ENCODE peak calls at places on chromosomes 6 and 20, in six cellular contexts. S, H, Z, P, L and Q are unnamed samples.

GRCh38 chr6:164826831-164827468 is 482.5 kb downstream of the C6orf118 start:
- DNase-seq in H (no peak), S (no peak), P (no peak), Z (no peak), L (no peak), Q (no peak)

GRCh38 chr6:56902551-56903464 is 52.1 kb upstream of the BEND6 start:
- DNase-seq in S (peak), L (no peak), P (no peak), Z (peak), H (no peak), Q (no peak)

GRCh38 chr20:51318058-51318960 is 224.2 kb downstream of the NFATC2 start:
- DNase-seq in S (peak), H (peak), Z (peak), L (no peak), P (peak), Q (no peak)

GRCh38 chr6:150001295-150001990 is 23.9 kb downstream of the RAET1L start:
- DNase-seq in S (no peak), L (no peak), H (no peak), P (no peak), Z (no peak), Q (peak)

GRCh38 chr6:53960311-53960710 is 150.9 kb upstream of the MLIP start:
- DNase-seq in H (no peak), P (no peak), S (no peak), L (no peak), Z (peak), Q (no peak)

GRCh38 chr20:38660429-38660828 is 58.8 kb downstream of the ARHGAP40 start:
- DNase-seq in P (no peak), H (no peak), Z (no peak), L (no peak), S (no peak), Q (no peak)

GRCh38 chr6:64732888-64733287 is 974.1 kb downstream of the EYS start:
- DNase-seq in Z (peak), H (no peak), P (no peak), L (no peak), S (peak), Q (no peak)

GRCh38 chr20:35467339-35468224 is 12.2 kb downstream of the CEP250 start:
- DNase-seq in S (peak), Z (peak), L (peak), P (no peak), H (no peak), Q (no peak)

GRCh38 chr6:165588515-165588914 is 74.5 kb downstream of the PDE10A start:
- DNase-seq in P (no peak), S (no peak), H (no peak), Z (no peak), L (no peak), Q (no peak)

GRCh38 chr6:87066449-87067288 is 28.2 kb downstream of the CGA start:
- DNase-seq in P (no peak), Z (peak), H (peak), L (no peak), S (peak), Q (no peak)

GRCh38 chr6:138007014-138007472 is 100.2 kb downstream of the PERP start:
- DNase-seq in L (no peak), P (no peak), S (peak), Z (peak), H (peak), Q (no peak)

GRCh38 chr6:150145427-150145826 is 2.6 kb downstream of the PPP1R14C start:
- DNase-seq in H (no peak), P (no peak), Z (no peak), S (no peak), L (no peak), Q (no peak)